ENCODE peak calls at places on chromosomes 2 and 18, in six cellular contexts. J is HFF-Myc, K is GM10248, D is neural crest cell, H is kidney epithelial cell, Z is HL-60. I is an unnamed sample.

GRCh38 chr2:186733414-186733813 is 39.6 kb downstream of the FAM171B start:
- DNase-seq in J (no peak), K (no peak), D (no peak), H (no peak), Z (no peak), I (no peak)

GRCh38 chr2:205990104-205990503 is 95.9 kb downstream of the INO80D start:
- DNase-seq in J (no peak), K (no peak), D (no peak), H (no peak), Z (no peak), I (no peak)

GRCh38 chr2:200705305-200705985 is 106.3 kb upstream of the BZW1 start:
- DNase-seq in J (no peak), K (no peak), D (no peak), H (no peak), Z (no peak), I (no peak)

GRCh38 chr18:12302391-12303147 is 5.5 kb upstream of the TUBB6 start:
- DNase-seq in J (no peak), K (no peak), D (no peak), H (no peak), Z (no peak), I (no peak)

GRCh38 chr2:238169021-238169707 is 10.4 kb downstream of the ERFE start:
- DNase-seq in J (peak), K (no peak), D (no peak), H (peak), Z (no peak), I (peak)

GRCh38 chr2:207896525-207897295 is 127.0 kb upstream of the FZD5 start:
- DNase-seq in J (no peak), K (no peak), D (no peak), H (no peak), Z (no peak), I (peak)

GRCh38 chr18:36702398-36703010 is 126.3 kb downstream of the TPGS2 start:
- DNase-seq in J (no peak), K (no peak), D (no peak), H (no peak), Z (no peak), I (no peak)

GRCh38 chr18:24404591-24404990 is 7.0 kb upstream of the OSBPL1A start:
- DNase-seq in J (no peak), K (no peak), D (no peak), H (no peak), Z (no peak), I (no peak)

GRCh38 chr2:203446071-203446481 is 89.0 kb downstream of the RAPH1 start:
- DNase-seq in J (no peak), K (no peak), D (no peak), H (peak), Z (no peak), I (peak)

GRCh38 chr2:70143314-70144150 is 47.3 kb downstream of the C2orf42 start:
- DNase-seq in J (no peak), K (peak), D (no peak), H (no peak), Z (peak), I (peak)

GRCh38 chr2:95234286-95234785 is 27.0 kb downstream of the ZNF892 start:
- DNase-seq in J (no peak), K (no peak), D (no peak), H (no peak), Z (no peak), I (no peak)

GRCh38 chr18:59024829-59025228 is 114.9 kb upstream of the SEC11C start:
- DNase-seq in J (peak), K (no peak), D (no peak), H (no peak), Z (no peak), I (no peak)

DNA sequence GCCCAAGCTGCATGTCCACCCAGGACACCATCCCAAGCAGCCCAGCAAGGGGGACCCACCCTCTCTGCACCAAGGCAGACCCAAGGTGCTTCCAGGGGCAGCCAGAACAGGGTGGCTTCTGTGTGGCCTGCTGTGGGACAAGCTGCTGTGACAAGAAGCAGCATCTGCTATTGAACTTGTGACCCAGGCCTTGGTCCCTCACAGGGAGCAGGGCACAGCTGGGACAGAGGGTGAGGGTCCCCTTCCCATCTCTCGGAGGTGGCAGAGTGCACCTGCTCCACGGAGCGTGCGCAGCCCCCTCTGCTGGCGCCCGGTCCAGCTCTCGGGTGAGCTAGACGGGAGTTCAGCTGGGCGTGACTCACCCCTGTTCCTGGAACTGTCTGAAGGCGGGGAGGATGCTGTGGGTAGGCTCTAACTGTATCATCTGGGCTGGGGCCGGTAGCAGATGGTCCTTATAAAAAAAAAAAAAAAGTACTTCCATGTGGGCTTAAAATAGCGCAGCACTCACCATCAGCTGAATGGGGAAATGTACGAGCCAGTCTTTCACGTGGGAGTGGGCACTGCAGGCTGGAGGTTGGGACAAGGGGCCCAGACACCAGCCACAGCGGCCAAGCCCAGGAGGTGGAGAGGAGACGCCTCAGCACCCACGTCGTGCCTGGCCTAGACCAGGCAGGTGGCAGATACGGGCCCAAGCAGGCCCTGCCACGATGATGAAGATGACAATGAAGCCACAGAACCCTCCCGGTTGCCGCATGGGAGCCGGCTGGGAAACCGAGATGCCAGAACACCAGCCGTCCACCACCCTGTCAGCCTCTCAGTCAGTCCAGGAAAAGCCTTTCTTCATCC is 136.8 kb upstream of the ID2 start:
- DNase-seq in J (peak), K (peak), D (no peak), H (peak), Z (peak), I (peak)
- TF ChIP-seq CTCF in J (peak), K (peak), D (no peak), H (peak), Z (peak), I (no peak)

GRCh38 chr2:31729442-31730092 is 148.8 kb upstream of the SRD5A2 start:
- DNase-seq in J (peak), K (no peak), D (no peak), H (no peak), Z (no peak), I (peak)
- TF ChIP-seq CTCF in J (peak), K (no peak), D (peak), H (peak), Z (peak), I (peak)

DNA sequence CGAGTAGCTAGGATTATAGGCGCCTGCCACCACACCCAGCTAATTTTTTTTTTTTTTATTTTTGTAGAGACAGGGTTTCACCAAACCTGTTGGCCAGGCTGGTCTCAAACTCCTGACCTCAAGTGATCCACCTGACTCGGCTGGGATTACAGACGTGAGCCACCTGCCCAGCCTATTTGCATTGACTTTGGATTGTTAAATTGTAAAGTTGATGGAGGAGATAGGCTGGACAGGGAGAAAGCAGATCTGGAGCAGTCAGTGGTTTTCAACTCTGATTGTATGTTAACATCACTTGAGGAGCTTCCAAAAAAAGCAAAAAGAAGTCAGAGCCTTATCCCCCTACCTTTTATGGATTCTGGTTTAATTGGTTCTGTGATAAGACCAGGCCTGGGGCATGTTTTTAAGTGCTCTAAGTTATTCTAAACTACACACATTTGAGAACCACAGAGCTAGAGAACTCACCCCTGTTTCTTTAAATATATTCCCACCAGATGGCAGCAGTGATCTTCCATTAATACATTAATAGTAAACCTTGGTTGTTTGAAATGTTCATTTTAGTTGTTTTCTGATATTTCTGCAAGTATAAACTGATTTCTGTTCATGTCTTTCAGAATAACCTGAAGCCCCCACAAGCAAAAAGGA is 7.5 kb downstream of the C2orf49 start:
- DNase-seq in J (no peak), K (no peak), D (no peak), H (no peak), Z (no peak), I (peak)
- TF ChIP-seq CTCF in J (no peak), K (peak), D (peak), H (peak), Z (no peak), I (peak)

GRCh38 chr18:52007109-52007508 is 332.9 kb upstream of the DCC start:
- DNase-seq in J (no peak), K (no peak), D (no peak), H (no peak), Z (no peak), I (no peak)
- TF ChIP-seq CTCF in J (no peak), K (no peak), D (no peak), H (no peak), Z (no peak), I (no peak)

DNA sequence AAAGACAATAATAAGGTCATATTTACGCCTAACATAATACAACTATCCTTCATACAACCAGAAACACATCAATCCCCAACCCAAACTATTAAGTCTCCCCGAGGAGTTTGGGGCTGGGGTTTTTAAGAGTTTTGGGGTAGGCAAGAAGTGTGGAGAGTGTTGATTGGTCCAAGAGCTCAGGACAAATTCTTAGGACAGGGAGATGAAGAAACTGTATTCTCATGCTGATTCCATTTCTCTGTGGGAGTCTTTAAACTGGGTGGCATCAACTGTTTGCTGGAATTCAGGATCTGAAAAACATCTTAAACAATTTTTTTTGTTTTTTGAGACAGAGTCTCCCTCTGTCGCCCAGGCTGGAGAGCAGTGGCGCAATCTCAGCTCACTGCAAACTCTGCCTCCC is 25.6 kb upstream of the MTA3 start:
- DNase-seq in J (no peak), K (no peak), D (no peak), H (no peak), Z (no peak), I (no peak)
- TF ChIP-seq CTCF in J (no peak), K (no peak), D (no peak), H (no peak), Z (no peak), I (no peak)

GRCh38 chr2:8489221-8489620 is 192.6 kb upstream of the ID2 start:
- DNase-seq in J (no peak), K (no peak), D (no peak), H (no peak), Z (no peak), I (no peak)

GRCh38 chr2:8488001-8488738 is 193.7 kb upstream of the ID2 start:
- DNase-seq in J (no peak), K (peak), D (no peak), H (no peak), Z (no peak), I (no peak)

GRCh38 chr2:8491296-8492048 is 190.4 kb upstream of the ID2 start:
- DNase-seq in J (no peak), K (no peak), D (no peak), H (no peak), Z (no peak), I (no peak)

GRCh38 chr2:8489751-8490150 is 192.1 kb upstream of the ID2 start:
- DNase-seq in J (no peak), K (no peak), D (no peak), H (no peak), Z (no peak), I (no peak)

DNA sequence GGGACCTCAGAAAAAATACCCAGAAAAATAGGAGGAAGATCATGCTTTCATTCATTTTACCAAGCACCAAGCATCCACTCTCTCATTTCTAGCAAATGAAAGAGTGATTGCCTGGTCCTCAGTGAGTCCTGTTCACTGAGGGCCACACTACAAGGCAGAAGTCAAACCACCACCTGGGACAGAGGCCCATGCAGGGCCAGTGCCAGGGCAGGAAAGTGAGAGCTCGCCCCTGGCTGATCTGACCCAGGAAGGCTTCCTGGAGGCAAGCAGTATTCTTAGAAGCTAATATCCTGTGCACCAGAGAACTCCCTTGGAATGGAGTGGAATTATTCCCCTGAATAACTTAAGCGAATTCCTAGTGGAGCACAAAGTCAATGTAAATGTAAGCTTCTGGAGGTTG is 191.7 kb upstream of the ID2 start:
- DNase-seq in J (no peak), K (no peak), D (no peak), H (no peak), Z (no peak), I (no peak)
- TF ChIP-seq CTCF in J (no peak), K (no peak), D (no peak), H (no peak), Z (no peak), I (no peak)

DNA sequence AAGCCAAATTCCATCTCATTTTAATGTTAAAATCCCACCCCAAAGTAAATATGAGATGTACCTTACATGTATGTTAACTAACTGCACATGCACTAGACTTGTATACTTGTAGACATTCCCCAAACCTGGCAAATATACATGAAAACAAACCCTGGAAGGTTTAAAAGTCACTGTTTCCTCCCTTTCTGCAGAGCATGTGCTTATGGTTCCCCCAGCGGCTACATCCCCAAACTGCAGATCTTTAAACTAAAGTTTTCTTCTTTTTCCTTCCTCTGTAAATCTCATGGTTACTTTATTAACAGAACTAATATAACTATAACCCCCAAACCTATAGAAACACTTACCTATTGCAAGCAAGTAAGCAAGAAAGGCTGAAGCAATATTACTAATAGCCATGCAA is 731.5 kb downstream of the LRP1B start:
- DNase-seq in J (no peak), K (no peak), D (no peak), H (no peak), Z (no peak), I (peak)
- TF ChIP-seq CTCF in J (peak), K (no peak), D (peak), H (peak), Z (peak), I (peak)

GRCh38 chr2:96356889-96357288 is 21.3 kb downstream of the NCAPH start:
- DNase-seq in J (no peak), K (no peak), D (no peak), H (no peak), Z (no peak), I (no peak)

GRCh38 chr2:96354492-96354891 is 18.9 kb downstream of the NCAPH start:
- DNase-seq in J (no peak), K (no peak), D (no peak), H (no peak), Z (no peak), I (no peak)

GRCh38 chr2:96361751-96362150 is 26.2 kb downstream of the NCAPH start:
- DNase-seq in J (no peak), K (no peak), D (no peak), H (no peak), Z (no peak), I (no peak)

GRCh38 chr2:96359866-96360265 is 24.3 kb downstream of the NCAPH start:
- DNase-seq in J (no peak), K (no peak), D (no peak), H (no peak), Z (no peak), I (no peak)

GRCh38 chr2:96359310-96359709 is 23.7 kb downstream of the NCAPH start:
- DNase-seq in J (no peak), K (no peak), D (no peak), H (no peak), Z (no peak), I (no peak)
- TF ChIP-seq CTCF in J (no peak), K (peak), D (no peak), H (peak), Z (no peak), I (peak)

DNA sequence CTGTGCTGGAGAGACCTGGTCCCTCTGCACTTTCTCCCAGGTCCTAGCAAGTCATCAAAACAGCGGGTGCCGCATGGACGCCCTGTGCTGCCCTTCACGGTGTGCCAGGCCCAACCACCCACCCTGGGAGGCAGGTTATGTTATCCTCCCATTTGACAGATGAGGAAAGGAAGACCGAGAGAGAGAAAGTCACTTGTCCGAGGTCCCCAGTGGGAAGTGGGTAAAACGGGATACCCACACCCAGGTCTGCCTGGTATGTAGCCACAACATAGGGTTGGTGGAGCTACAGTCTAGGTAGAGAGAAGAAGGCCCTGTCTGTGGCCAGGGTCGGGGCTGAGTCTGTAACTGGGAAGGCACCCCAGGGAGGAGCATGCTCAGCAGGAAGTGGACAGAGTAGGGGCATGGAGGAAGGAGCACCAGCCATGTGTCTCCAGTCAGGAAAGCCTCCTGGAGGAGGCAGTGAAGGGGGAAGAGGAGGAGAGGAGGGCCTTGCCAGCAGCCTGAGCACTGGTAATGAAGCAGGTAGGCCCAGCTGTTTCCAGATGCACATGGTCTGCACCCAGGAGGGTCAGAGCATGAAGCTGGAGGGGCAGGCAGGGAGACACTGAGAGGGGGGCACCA is 98.4 kb downstream of the ZFP36L2 start:
- DNase-seq in J (no peak), K (no peak), D (no peak), H (no peak), Z (peak), I (no peak)
- TF ChIP-seq CTCF in J (no peak), K (no peak), D (no peak), H (no peak), Z (no peak), I (no peak)

GRCh38 chr2:128276878-128277675 is 41.6 kb downstream of the HS6ST1 start:
- DNase-seq in J (no peak), K (no peak), D (no peak), H (no peak), Z (no peak), I (no peak)
- TF ChIP-seq CTCF in J (no peak), K (no peak), D (no peak), H (no peak), Z (no peak), I (no peak)